ENCODE peak calls at places on chromosomes 5 and 9, in five cellular contexts. One of them, this sample, is unnamed.

GRCh38 chr5:113050606-113051391 is 74.2 kb downstream of the DCP2 start:
- DNase-seq in NCI-H1436 treated with DMSO at 0.1 percent for 48 hours: no peak
- DNase-seq in astrocyte: peak
- DNase-seq in posterior cingulate gyrus: no peak
- DNase-seq in NT2/D1: no peak
- DNase-seq in this sample: no peak

GRCh38 chr9:93820667-93821306 is 134.4 kb downstream of the BARX1 start:
- DNase-seq in NCI-H1436 treated with DMSO at 0.1 percent for 48 hours: no peak
- DNase-seq in posterior cingulate gyrus: no peak
- DNase-seq in NT2/D1: no peak
- DNase-seq in astrocyte: no peak
- DNase-seq in this sample: no peak

GRCh38 chr9:86807577-86807976 is 139.7 kb downstream of the GAS1 start:
- DNase-seq in posterior cingulate gyrus: no peak
- DNase-seq in NT2/D1: no peak
- DNase-seq in NCI-H1436 treated with DMSO at 0.1 percent for 48 hours: no peak
- DNase-seq in astrocyte: peak
- DNase-seq in this sample: no peak

GRCh38 chr9:130204341-130204740 is 32.1 kb downstream of the NCS1 start:
- DNase-seq in NT2/D1: no peak
- DNase-seq in astrocyte: no peak
- DNase-seq in NCI-H1436 treated with DMSO at 0.1 percent for 48 hours: no peak
- DNase-seq in posterior cingulate gyrus: no peak
- DNase-seq in this sample: peak

GRCh38 chr9:104572612-104573011 is 3.6 kb downstream of the OR13C8 start:
- DNase-seq in NT2/D1: no peak
- DNase-seq in NCI-H1436 treated with DMSO at 0.1 percent for 48 hours: no peak
- DNase-seq in posterior cingulate gyrus: no peak
- DNase-seq in astrocyte: no peak
- DNase-seq in this sample: no peak

GRCh38 chr5:149175346-149176113 is 34.2 kb downstream of the ABLIM3 start:
- DNase-seq in astrocyte: no peak
- DNase-seq in posterior cingulate gyrus: peak
- DNase-seq in NCI-H1436 treated with DMSO at 0.1 percent for 48 hours: no peak
- DNase-seq in NT2/D1: no peak
- DNase-seq in this sample: no peak

GRCh38 chr5:124755565-124755964 is 9.1 kb upstream of the ZNF608 start:
- DNase-seq in posterior cingulate gyrus: peak
- DNase-seq in NCI-H1436 treated with DMSO at 0.1 percent for 48 hours: peak
- DNase-seq in astrocyte: peak
- DNase-seq in NT2/D1: no peak
- DNase-seq in this sample: peak

GRCh38 chr5:71483355-71483754 is 27.9 kb downstream of the BDP1 start:
- DNase-seq in NCI-H1436 treated with DMSO at 0.1 percent for 48 hours: no peak
- DNase-seq in posterior cingulate gyrus: no peak
- DNase-seq in astrocyte: peak
- DNase-seq in NT2/D1: no peak
- DNase-seq in this sample: no peak

GRCh38 chr5:158676642-158677489 is 422.9 kb downstream of the EBF1 start:
- DNase-seq in posterior cingulate gyrus: no peak
- DNase-seq in NT2/D1: peak
- DNase-seq in astrocyte: no peak
- DNase-seq in NCI-H1436 treated with DMSO at 0.1 percent for 48 hours: peak
- DNase-seq in this sample: no peak

GRCh38 chr9:35856206-35856605 is 14.0 kb downstream of the OR13J1 start:
- DNase-seq in NCI-H1436 treated with DMSO at 0.1 percent for 48 hours: no peak
- DNase-seq in astrocyte: no peak
- DNase-seq in posterior cingulate gyrus: no peak
- DNase-seq in NT2/D1: no peak
- DNase-seq in this sample: no peak

GRCh38 chr5:93583799-93584530 is 943 bp downstream of the NR2F1 start:
- DNase-seq in posterior cingulate gyrus: peak
- DNase-seq in NCI-H1436 treated with DMSO at 0.1 percent for 48 hours: no peak
- DNase-seq in astrocyte: no peak
- DNase-seq in NT2/D1: no peak
- DNase-seq in this sample: peak

GRCh38 chr9:126696764-126697145 is 83.0 kb downstream of the LMX1B start:
- DNase-seq in NT2/D1: no peak
- DNase-seq in posterior cingulate gyrus: no peak
- DNase-seq in NCI-H1436 treated with DMSO at 0.1 percent for 48 hours: no peak
- DNase-seq in astrocyte: no peak
- DNase-seq in this sample: no peak

GRCh38 chr5:395921-396714 is 46.9 kb upstream of the EXOC3 start:
- DNase-seq in NT2/D1: no peak
- DNase-seq in NCI-H1436 treated with DMSO at 0.1 percent for 48 hours: no peak
- DNase-seq in astrocyte: no peak
- DNase-seq in posterior cingulate gyrus: peak
- DNase-seq in this sample: no peak

GRCh38 chr5:115737452-115737851 is 79.0 kb downstream of the CDO1 start:
- DNase-seq in NCI-H1436 treated with DMSO at 0.1 percent for 48 hours: no peak
- DNase-seq in astrocyte: no peak
- DNase-seq in NT2/D1: no peak
- DNase-seq in posterior cingulate gyrus: no peak
- DNase-seq in this sample: no peak

GRCh38 chr9:133869674-133870419 is 122.3 kb downstream of the VAV2 start:
- DNase-seq in NCI-H1436 treated with DMSO at 0.1 percent for 48 hours: no peak
- DNase-seq in astrocyte: peak
- DNase-seq in posterior cingulate gyrus: no peak
- DNase-seq in NT2/D1: no peak
- DNase-seq in this sample: no peak

GRCh38 chr5:72248352-72249032 is 71.5 kb downstream of the MRPS27 start:
- DNase-seq in posterior cingulate gyrus: no peak
- DNase-seq in NCI-H1436 treated with DMSO at 0.1 percent for 48 hours: no peak
- DNase-seq in astrocyte: peak
- DNase-seq in NT2/D1: no peak
- DNase-seq in this sample: no peak

GRCh38 chr5:86780018-86780417 is 162.3 kb downstream of the COX7C start:
- DNase-seq in posterior cingulate gyrus: no peak
- DNase-seq in astrocyte: no peak
- DNase-seq in NCI-H1436 treated with DMSO at 0.1 percent for 48 hours: no peak
- DNase-seq in NT2/D1: no peak
- DNase-seq in this sample: no peak

GRCh38 chr5:96332535-96333396 is 100.3 kb downstream of the PCSK1 start:
- DNase-seq in posterior cingulate gyrus: no peak
- DNase-seq in NCI-H1436 treated with DMSO at 0.1 percent for 48 hours: no peak
- DNase-seq in astrocyte: no peak
- DNase-seq in NT2/D1: no peak
- DNase-seq in this sample: no peak

GRCh38 chr5:159725475-159725874 is 190.8 kb upstream of the ADRA1B start:
- DNase-seq in astrocyte: no peak
- DNase-seq in posterior cingulate gyrus: no peak
- DNase-seq in NCI-H1436 treated with DMSO at 0.1 percent for 48 hours: no peak
- DNase-seq in NT2/D1: no peak
- DNase-seq in this sample: no peak

GRCh38 chr5:16936150-16937022 is at the start of gene MYO10:
- DNase-seq in NT2/D1: peak
- DNase-seq in posterior cingulate gyrus: peak
- DNase-seq in astrocyte: peak
- DNase-seq in NCI-H1436 treated with DMSO at 0.1 percent for 48 hours: no peak
- DNase-seq in this sample: peak

GRCh38 chr5:3356016-3356415 is 239.6 kb upstream of the IRX1 start:
- DNase-seq in NT2/D1: no peak
- DNase-seq in posterior cingulate gyrus: no peak
- DNase-seq in astrocyte: no peak
- DNase-seq in NCI-H1436 treated with DMSO at 0.1 percent for 48 hours: no peak
- DNase-seq in this sample: no peak

GRCh38 chr5:146891511-146891910 is 13.0 kb upstream of the PPP2R2B start:
- DNase-seq in posterior cingulate gyrus: no peak
- DNase-seq in astrocyte: no peak
- DNase-seq in NCI-H1436 treated with DMSO at 0.1 percent for 48 hours: no peak
- DNase-seq in NT2/D1: no peak
- DNase-seq in this sample: no peak

GRCh38 chr5:75510836-75511434 is 494 bp downstream of the CERT1 start:
- DNase-seq in posterior cingulate gyrus: peak
- DNase-seq in astrocyte: no peak
- DNase-seq in NT2/D1: no peak
- DNase-seq in NCI-H1436 treated with DMSO at 0.1 percent for 48 hours: no peak
- DNase-seq in this sample: no peak

GRCh38 chr5:66382152-66382551 is 214.0 kb upstream of the MAST4 start:
- DNase-seq in NT2/D1: no peak
- DNase-seq in astrocyte: no peak
- DNase-seq in NCI-H1436 treated with DMSO at 0.1 percent for 48 hours: no peak
- DNase-seq in posterior cingulate gyrus: no peak
- DNase-seq in this sample: no peak

GRCh38 chr9:86464242-86464641 is 110.0 kb upstream of the TUT7 start:
- DNase-seq in NT2/D1: no peak
- DNase-seq in astrocyte: no peak
- DNase-seq in posterior cingulate gyrus: no peak
- DNase-seq in NCI-H1436 treated with DMSO at 0.1 percent for 48 hours: no peak
- DNase-seq in this sample: no peak

GRCh38 chr5:99025298-99026045 is 96.7 kb upstream of the CHD1 start:
- DNase-seq in NT2/D1: no peak
- DNase-seq in NCI-H1436 treated with DMSO at 0.1 percent for 48 hours: no peak
- DNase-seq in astrocyte: no peak
- DNase-seq in posterior cingulate gyrus: no peak
- DNase-seq in this sample: no peak

GRCh38 chr5:142426129-142426641 is 101.4 kb upstream of the SPRY4 start:
- DNase-seq in NCI-H1436 treated with DMSO at 0.1 percent for 48 hours: no peak
- DNase-seq in posterior cingulate gyrus: no peak
- DNase-seq in astrocyte: peak
- DNase-seq in NT2/D1: no peak
- DNase-seq in this sample: no peak

GRCh38 chr5:122014232-122014940 is 52.6 kb downstream of the SRFBP1 start:
- DNase-seq in NCI-H1436 treated with DMSO at 0.1 percent for 48 hours: no peak
- DNase-seq in astrocyte: no peak
- DNase-seq in NT2/D1: no peak
- DNase-seq in posterior cingulate gyrus: no peak
- DNase-seq in this sample: no peak

GRCh38 chr5:122515709-122516431 is 203.8 kb downstream of the SNCAIP start:
- DNase-seq in posterior cingulate gyrus: no peak
- DNase-seq in astrocyte: peak
- DNase-seq in NT2/D1: peak
- DNase-seq in NCI-H1436 treated with DMSO at 0.1 percent for 48 hours: peak
- DNase-seq in this sample: peak

GRCh38 chr5:127961764-127962148 is 121.8 kb upstream of the SLC12A2 start:
- DNase-seq in posterior cingulate gyrus: no peak
- DNase-seq in NT2/D1: no peak
- DNase-seq in astrocyte: no peak
- DNase-seq in NCI-H1436 treated with DMSO at 0.1 percent for 48 hours: no peak
- DNase-seq in this sample: no peak

GRCh38 chr5:75568202-75568601 is 43.1 kb upstream of the ANKDD1B start:
- DNase-seq in astrocyte: no peak
- DNase-seq in NT2/D1: no peak
- DNase-seq in NCI-H1436 treated with DMSO at 0.1 percent for 48 hours: no peak
- DNase-seq in posterior cingulate gyrus: no peak
- DNase-seq in this sample: no peak

GRCh38 chr5:169767938-169768337 is 130.9 kb downstream of the DOCK2 start:
- DNase-seq in NCI-H1436 treated with DMSO at 0.1 percent for 48 hours: no peak
- DNase-seq in NT2/D1: no peak
- DNase-seq in astrocyte: no peak
- DNase-seq in posterior cingulate gyrus: no peak
- DNase-seq in this sample: no peak

GRCh38 chr9:124941689-124942561 is 1.0 kb upstream of the GOLGA1 start:
- DNase-seq in astrocyte: no peak
- DNase-seq in NCI-H1436 treated with DMSO at 0.1 percent for 48 hours: no peak
- DNase-seq in NT2/D1: peak
- DNase-seq in posterior cingulate gyrus: peak
- DNase-seq in this sample: peak

GRCh38 chr5:53019320-53019719 is 30.2 kb downstream of the ITGA2 start:
- DNase-seq in astrocyte: peak
- DNase-seq in NT2/D1: no peak
- DNase-seq in posterior cingulate gyrus: no peak
- DNase-seq in NCI-H1436 treated with DMSO at 0.1 percent for 48 hours: no peak
- DNase-seq in this sample: peak

GRCh38 chr5:176870110-176870591 is 29.0 kb downstream of the HK3 start:
- DNase-seq in posterior cingulate gyrus: no peak
- DNase-seq in NT2/D1: no peak
- DNase-seq in astrocyte: peak
- DNase-seq in NCI-H1436 treated with DMSO at 0.1 percent for 48 hours: no peak
- DNase-seq in this sample: peak

GRCh38 chr9:104906441-104907277 is 21.3 kb downstream of the ABCA1 start:
- DNase-seq in posterior cingulate gyrus: no peak
- DNase-seq in NCI-H1436 treated with DMSO at 0.1 percent for 48 hours: no peak
- DNase-seq in astrocyte: peak
- DNase-seq in NT2/D1: no peak
- DNase-seq in this sample: no peak

GRCh38 chr9:114193090-114193489 is 37.8 kb downstream of the COL27A1 start:
- DNase-seq in posterior cingulate gyrus: peak
- DNase-seq in astrocyte: no peak
- DNase-seq in NT2/D1: no peak
- DNase-seq in NCI-H1436 treated with DMSO at 0.1 percent for 48 hours: no peak
- DNase-seq in this sample: no peak